ENCODE peak calls at places on chromosomes 5 and 9, in seven cellular contexts. P is GM23248, V is Karpas-422, K is PC-9, Z is fibroblast of lung, I is neuronal stem cell, D is IMR-90. T is an unnamed sample.

GRCh38 chr9:34709196-34709978 is 549 bp downstream of the CCL21 start:
- DNase-seq in P (no peak), V (no peak), K (no peak), Z (no peak), I (no peak), D (no peak), T (no peak)

GRCh38 chr9:2101524-2101923 is 86.4 kb downstream of the SMARCA2 start:
- DNase-seq in P (no peak), V (no peak), K (no peak), Z (no peak), I (no peak), D (no peak), T (no peak)

GRCh38 chr5:34570721-34571379 is 85.3 kb upstream of the RAI14 start:
- DNase-seq in P (peak; percentile 79), V (no peak), K (no peak), Z (peak; percentile 72), I (no peak), D (peak; percentile 75), T (peak; percentile 93)

GRCh38 chr5:1354491-1355033 is 9.7 kb upstream of the CLPTM1L start:
- DNase-seq in P (no peak), V (no peak), K (no peak), Z (no peak), I (no peak), D (no peak), T (no peak)

GRCh38 chr9:134381671-134382505 is 55.6 kb downstream of the RXRA start:
- DNase-seq in P (no peak), V (peak; percentile 63), K (no peak), Z (no peak), I (no peak), D (no peak), T (no peak)

GRCh38 chr9:28735943-28736342 is 1162.7 kb upstream of the C9orf72 start:
- DNase-seq in P (no peak), V (no peak), K (no peak), Z (no peak), I (no peak), D (no peak), T (no peak)

GRCh38 chr9:37540634-37541033 is 35.5 kb downstream of the FBXO10 start:
- DNase-seq in P (no peak), V (no peak), K (no peak), Z (no peak), I (no peak), D (no peak), T (no peak)

GRCh38 chr5:94691947-94692346 is 73.5 kb downstream of the SLF1 start:
- DNase-seq in P (peak; percentile 78), V (no peak), K (peak; percentile 55), Z (peak; percentile 74), I (no peak), D (peak; percentile 66), T (no peak)

GRCh38 chr9:79257215-79257614 is 314.6 kb upstream of the TLE4 start:
- DNase-seq in P (peak; percentile 11), V (no peak), K (no peak), Z (no peak), I (no peak), D (no peak), T (no peak)

GRCh38 chr9:114487607-114488300 is 17.5 kb downstream of the WHRN start:
- DNase-seq in P (peak; percentile 74), V (peak; percentile 86), K (peak; percentile 66), Z (peak; percentile 76), I (peak; percentile 81), D (peak; percentile 69), T (peak; percentile 89)

GRCh38 chr5:149049371-149049781 is 13.5 kb downstream of the SH3TC2 start:
- DNase-seq in P (no peak), V (no peak), K (no peak), Z (no peak), I (no peak), D (no peak), T (no peak)

GRCh38 chr5:115599502-115599901 is 2.8 kb downstream of the TICAM2 start:
- DNase-seq in P (peak; percentile 76), V (peak; percentile 46), K (no peak), Z (peak; percentile 78), I (no peak), D (peak; percentile 56), T (no peak)

GRCh38 chr5:122154910-122155309 is 25.6 kb downstream of the ZNF474 start:
- DNase-seq in P (peak; percentile 90), V (no peak), K (no peak), Z (peak; percentile 88), I (no peak), D (peak; percentile 89), T (peak; percentile 62)

GRCh38 chr5:150694638-150695037 is 6.2 kb downstream of the RBM22 start:
- DNase-seq in P (peak; percentile 30), V (no peak), K (no peak), Z (peak; percentile 60), I (no peak), D (peak; percentile 54), T (no peak)

GRCh38 chr9:71791875-71792274 is 23.6 kb upstream of the CEMIP2 start:
- DNase-seq in P (no peak), V (no peak), K (no peak), Z (no peak), I (no peak), D (peak; percentile 30), T (no peak)

GRCh38 chr9:114911167-114911821 is 19.1 kb downstream of the TNFSF8 start:
- DNase-seq in P (peak; percentile 69), V (no peak), K (peak; percentile 57), Z (peak; percentile 60), I (peak; percentile 51), D (peak; percentile 51), T (peak; percentile 58)

GRCh38 chr5:61806491-61807020 is 474.5 kb downstream of the ZSWIM6 start:
- DNase-seq in P (no peak), V (no peak), K (no peak), Z (no peak), I (no peak), D (no peak), T (no peak)

GRCh38 chr5:61802456-61802855 is 470.4 kb downstream of the ZSWIM6 start:
- DNase-seq in P (no peak), V (no peak), K (no peak), Z (no peak), I (no peak), D (no peak), T (no peak)

GRCh38 chr5:61808091-61808490 is 476.0 kb downstream of the ZSWIM6 start:
- DNase-seq in P (no peak), V (no peak), K (no peak), Z (no peak), I (no peak), D (no peak), T (peak; percentile 14)

GRCh38 chr5:61808884-61809283 is 476.8 kb downstream of the ZSWIM6 start:
- DNase-seq in P (no peak), V (no peak), K (no peak), Z (no peak), I (no peak), D (no peak), T (no peak)

DNA sequence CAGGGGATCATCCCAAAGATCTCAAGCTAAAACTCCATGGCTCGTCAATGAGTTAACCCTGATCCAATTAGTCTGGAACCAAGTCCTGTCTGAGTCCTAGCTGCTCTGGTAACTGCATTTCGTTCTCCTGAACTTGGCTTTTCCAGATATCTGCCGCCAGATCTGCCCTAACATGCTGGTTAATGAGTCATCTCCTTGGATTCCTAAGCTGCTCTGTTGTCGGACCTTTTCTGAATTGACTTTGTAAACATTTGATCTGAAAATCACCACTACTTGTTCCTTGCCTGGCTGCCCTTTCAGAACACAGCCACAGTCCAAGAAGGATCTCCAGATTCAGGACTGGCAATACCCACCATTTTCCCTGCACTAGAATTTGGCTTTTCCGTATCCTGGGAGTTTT is 473.0 kb downstream of the ZSWIM6 start:
- DNase-seq in P (peak; percentile 69), V (no peak), K (peak; percentile 43), Z (peak; percentile 68), I (no peak), D (peak; percentile 60), T (peak; percentile 65)
- H3K4me3 ChIP-seq in P (no peak overlapping the region), V (no peak overlapping the region), K (no peak overlapping the region), Z (no peak overlapping the region), I (no peak overlapping the region), D (no peak overlapping the region), T (no peak overlapping the region)

GRCh38 chr5:81838307-81838906 is 87.5 kb upstream of the SSBP2 start:
- DNase-seq in P (peak; percentile 64), V (peak; percentile 68), K (peak; percentile 40), Z (peak; percentile 56), I (no peak), D (peak; percentile 49), T (no peak)
- H2AFZ ChIP-seq in P (peak overlapping the region; percentile 48), V (no peak overlapping the region), K (peak overlapping the region; percentile 25), Z (no peak overlapping the region), I (peak overlapping the region; percentile 33), D (peak overlapping the region; percentile 34), T (peak overlapping the region; percentile 66)

DNA sequence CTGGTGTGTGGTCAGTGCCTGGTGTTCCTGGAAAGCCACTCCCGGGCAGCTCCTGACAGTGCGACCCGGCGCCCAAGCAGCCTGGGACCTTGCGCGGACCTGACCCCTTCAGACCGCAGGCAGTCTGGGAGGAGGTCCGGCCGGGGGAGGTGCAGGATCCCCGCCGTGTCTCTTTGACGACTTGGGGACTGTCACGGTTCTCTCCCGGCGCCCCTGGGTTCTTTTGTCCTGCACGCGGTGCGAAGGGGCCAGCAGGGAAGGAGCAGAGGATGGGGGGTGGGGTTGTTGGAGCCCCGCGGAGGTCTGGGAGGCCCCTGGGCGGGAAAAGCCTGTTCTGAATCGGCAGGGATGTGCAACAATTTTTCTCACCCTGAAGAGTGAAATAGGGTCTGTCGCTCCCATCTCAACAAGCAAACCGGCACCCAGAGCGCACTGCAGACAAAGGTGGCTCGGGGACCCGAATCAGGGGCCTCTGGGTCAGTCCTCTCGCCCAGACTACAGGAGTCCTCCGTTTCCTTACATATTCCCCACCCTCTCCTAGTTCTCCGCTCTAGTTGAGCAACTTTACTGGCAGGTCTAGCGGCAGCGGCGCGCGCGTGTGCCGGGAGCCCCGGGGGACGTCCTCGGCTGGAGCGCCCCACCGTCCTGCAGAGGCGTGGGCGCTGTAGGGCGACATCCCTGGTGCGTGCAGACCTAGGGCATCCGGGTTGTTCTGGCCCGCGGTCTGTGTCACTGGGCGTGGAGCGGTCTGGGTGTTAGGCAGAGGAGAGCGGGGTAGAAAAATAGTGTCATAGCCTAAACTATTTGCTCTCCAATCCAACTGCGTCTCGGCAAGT is 1.2 kb downstream of the VCAN start:
- DNase-seq in P (peak; percentile 91), V (no peak), K (no peak), Z (peak; percentile 24), I (peak; percentile 57), D (no peak), T (peak; percentile 91)
- H3K4me3 ChIP-seq in P (peak overlapping the region; percentile 90), V (no peak overlapping the region), K (peak overlapping the region; percentile 63), Z (peak overlapping the region; percentile 93), I (peak overlapping the region; percentile 87), D (peak overlapping the region; percentile 56), T (peak overlapping the region; percentile 89)

DNA sequence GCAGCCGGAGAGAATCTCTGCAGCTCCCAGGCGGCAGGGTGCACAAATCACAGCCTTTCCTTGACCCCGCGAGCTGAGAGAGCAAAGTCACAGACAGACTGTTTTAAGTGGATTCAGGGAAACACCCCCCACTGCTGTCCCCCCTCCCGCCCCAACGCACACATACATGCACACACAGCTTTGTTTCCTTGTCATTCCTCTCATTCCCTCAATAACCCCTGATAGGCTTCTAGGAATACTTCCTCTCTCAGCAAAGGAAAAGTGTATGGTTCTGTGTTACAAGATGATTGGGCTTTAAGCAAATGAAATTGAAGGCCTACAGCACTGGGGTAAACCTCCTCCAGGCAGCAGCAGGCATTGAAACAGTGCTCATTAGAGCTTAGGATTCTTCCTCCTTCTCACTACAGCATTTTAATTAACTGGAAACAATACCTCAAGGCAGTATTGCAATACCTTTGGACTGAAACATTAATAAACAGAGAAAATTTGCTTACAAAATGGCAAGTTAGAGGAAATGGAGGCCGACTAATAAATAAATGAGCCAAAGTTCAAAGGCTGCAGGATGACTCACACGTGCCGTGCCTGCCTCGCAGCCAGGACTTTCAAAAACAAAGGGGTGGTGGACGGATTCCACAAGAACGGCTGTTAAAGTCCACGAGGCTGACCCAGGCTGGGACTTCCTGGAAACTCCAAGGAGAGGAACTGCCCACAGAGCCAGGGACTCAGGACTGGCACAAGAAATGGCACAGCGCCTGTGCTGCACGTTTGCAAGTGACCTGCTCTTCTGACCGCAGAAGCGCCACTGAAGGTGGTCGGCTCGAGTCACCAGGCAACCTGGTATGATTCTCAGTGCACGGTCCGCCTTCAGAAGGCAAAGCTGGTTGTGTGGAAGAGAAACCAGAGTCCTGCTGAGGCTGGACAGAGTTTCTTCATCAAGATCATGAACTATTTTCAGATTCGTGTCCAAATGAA is 236.2 kb downstream of the SYK start:
- DNase-seq in P (peak; percentile 88), V (no peak), K (peak; percentile 89), Z (peak; percentile 96), I (no peak), D (peak; percentile 93), T (peak; percentile 79)
- H2AFZ ChIP-seq in P (peak overlapping the region; percentile 83), V (no peak overlapping the region), K (peak overlapping the region; percentile 14), Z (peak overlapping the region; percentile 34), I (peak overlapping the region; percentile 93), D (peak overlapping the region; percentile 80), T (peak overlapping the region; percentile 77)

T was measured in osteoblast.